ENCODE peak calls at places on chromosomes 16 and 17, in six cellular contexts. X is endothelial cell; H is pulmonary artery endothelial cell; V is stimulated activated CD8-positive, alpha-beta memory T cell treated with anti-CD3 and anti-CD28 coated beads, Interleukin-4, amount 100 ng/mL, for 1 hour; P is NCI-H748 treated with DMSO at 0.1 percent for 48 hours; U is upper lobe of right lung. O is an unnamed sample.

GRCh38 chr16:66001432-66001831 is 365.1 kb upstream of the CDH5 start:
- DNase-seq in X (no peak), H (no peak), V (no peak), P (no peak), U (no peak), O (no peak)

GRCh38 chr17:43952724-43953666 is 745 bp downstream of the PYY start:
- DNase-seq in X (peak), H (no peak), V (no peak), P (no peak), U (no peak), O (no peak)

GRCh38 chr16:84738255-84739038 is 38.6 kb downstream of the USP10 start:
- DNase-seq in X (peak), H (peak), V (peak), P (peak), U (peak), O (peak)

GRCh38 chr17:82105882-82106696 is 8.1 kb upstream of the FASN start:
- DNase-seq in X (peak), H (no peak), V (peak), P (no peak), U (peak), O (peak)

GRCh38 chr16:533391-534088 is 6.0 kb downstream of the CAPN15 start:
- DNase-seq in X (no peak), H (no peak), V (no peak), P (no peak), U (no peak), O (no peak)

GRCh38 chr16:74372953-74373846 is 2.9 kb upstream of the NPIPB15 start:
- DNase-seq in X (no peak), H (no peak), V (no peak), P (no peak), U (no peak), O (no peak)

GRCh38 chr17:66952031-66952524 is 12.4 kb upstream of the CACNG4 start:
- DNase-seq in X (no peak), H (no peak), V (no peak), P (no peak), U (peak), O (no peak)

GRCh38 chr17:27532269-27533067 is 76.2 kb downstream of the KSR1 start:
- DNase-seq in X (no peak), H (no peak), V (no peak), P (no peak), U (peak), O (no peak)

GRCh38 chr17:77304051-77304745 is 163.4 kb downstream of the SEC14L1 start:
- DNase-seq in X (no peak), H (no peak), V (no peak), P (no peak), U (no peak), O (no peak)

GRCh38 chr16:56916571-56917403 is 15.2 kb upstream of the HERPUD1 start:
- DNase-seq in X (no peak), H (no peak), V (no peak), P (no peak), U (no peak), O (no peak)

GRCh38 chr17:55420067-55420775 is 1.4 kb downstream of the MMD start:
- DNase-seq in X (no peak), H (no peak), V (no peak), P (no peak), U (no peak), O (no peak)

GRCh38 chr17:58279736-58280479 is 827 bp downstream of the MPO start:
- DNase-seq in X (no peak), H (no peak), V (no peak), P (no peak), U (peak), O (no peak)

GRCh38 chr17:40071720-40072480 is 9.1 kb downstream of the THRA start:
- DNase-seq in X (no peak), H (no peak), V (no peak), P (peak), U (peak), O (no peak)

GRCh38 chr16:84266451-84266850 is 26.6 kb upstream of the KCNG4 start:
- DNase-seq in X (peak), H (peak), V (no peak), P (no peak), U (no peak), O (peak)

GRCh38 chr16:7303014-7303676 is 29.5 kb upstream of the RBFOX1 start:
- DNase-seq in X (peak), H (no peak), V (no peak), P (peak), U (no peak), O (no peak)

GRCh38 chr17:83067718-83068261 is 11.6 kb upstream of the METRNL start:
- DNase-seq in X (no peak), H (no peak), V (no peak), P (no peak), U (peak), O (peak)

GRCh38 chr16:87560428-87561199 is 41.7 kb upstream of the JPH3 start:
- DNase-seq in X (peak), H (no peak), V (no peak), P (no peak), U (peak), O (peak)

GRCh38 chr17:49564638-49565037 is 11.0 kb upstream of the NXPH3 start:
- DNase-seq in X (no peak), H (no peak), V (no peak), P (no peak), U (no peak), O (no peak)

GRCh38 chr16:25027781-25028180 is 12.6 kb upstream of the ARHGAP17 start:
- DNase-seq in X (no peak), H (no peak), V (no peak), P (no peak), U (no peak), O (no peak)

GRCh38 chr16:65658339-65659275 is 536.7 kb upstream of the CDH11 start:
- DNase-seq in X (peak), H (peak), V (no peak), P (no peak), U (peak), O (no peak)

GRCh38 chr16:85655216-85656129 is 33.3 kb downstream of the GINS2 start:
- DNase-seq in X (no peak), H (no peak), V (no peak), P (no peak), U (no peak), O (no peak)

GRCh38 chr17:28554565-28554964 is 2.1 kb upstream of the UNC119 start:
- DNase-seq in X (no peak), H (no peak), V (no peak), P (no peak), U (no peak), O (peak)

GRCh38 chr17:77353684-77354419 is 213.1 kb downstream of the SEC14L1 start:
- DNase-seq in X (no peak), H (no peak), V (no peak), P (no peak), U (no peak), O (peak)